ENCODE peak calls at places on chromosome 16, in five cellular contexts. A is OCI-M1; R is memory B cell; L is posterior cingulate gyrus; O is CD4-positive, CD25-positive, alpha-beta regulatory T cell. H is an unnamed sample.

GRCh38 chr16:16108759-16109158 is 114.5 kb downstream of the ABCC6 start:
- DNase-seq in A (no peak), R (no peak), L (no peak), O (no peak), H (no peak)

GRCh38 chr16:88461291-88462269 is 8.5 kb downstream of the ZFPM1 start:
- DNase-seq in A (peak), R (no peak), L (no peak), O (no peak), H (peak)

GRCh38 chr16:86508947-86509758 is 1.2 kb upstream of the FOXF1 start:
- DNase-seq in A (peak), R (no peak), L (no peak), O (no peak), H (peak)

GRCh38 chr16:48620445-48620844 is 10.5 kb upstream of the N4BP1 start:
- DNase-seq in A (no peak), R (no peak), L (no peak), O (no peak), H (no peak)

GRCh38 chr16:82181456-82182185 is 11.6 kb upstream of the MPHOSPH6 start:
- DNase-seq in A (no peak), R (no peak), L (no peak), O (no peak), H (no peak)

GRCh38 chr16:8355714-8356113 is 234.6 kb downstream of the TMEM114 start:
- DNase-seq in A (no peak), R (no peak), L (no peak), O (no peak), H (peak)

GRCh38 chr16:31568577-31569359 is 41.1 kb downstream of the AHSP start:
- DNase-seq in A (no peak), R (no peak), L (no peak), O (no peak), H (no peak)

GRCh38 chr16:48353565-48354163 is 31.5 kb downstream of the SIAH1 start:
- DNase-seq in A (peak), R (peak), L (peak), O (peak), H (peak)

GRCh38 chr16:84616515-84616914 is 1.4 kb downstream of the COTL1 start:
- DNase-seq in A (peak), R (no peak), L (no peak), O (peak), H (no peak)

GRCh38 chr16:53495325-53495724 is 7.7 kb downstream of the AKTIP start:
- DNase-seq in A (no peak), R (no peak), L (no peak), O (no peak), H (no peak)

GRCh38 chr16:86243123-86243473 is 267.2 kb upstream of the FOXF1 start:
- DNase-seq in A (no peak), R (no peak), L (no peak), O (no peak), H (no peak)

GRCh38 chr16:9258423-9259051 is 167.1 kb downstream of the HAPSTR1 start:
- DNase-seq in A (peak), R (peak), L (peak), O (no peak), H (peak)